ENCODE peak calls at places on chromosomes 7 and 10, in eight cellular contexts. D is breast epithelium, P is adrenal gland, M is testis, Y is body of pancreas, I is right lobe of liver, Q is gastrocnemius medialis, U is GM12891. A is an unnamed sample.

GRCh38 chr7:136146925-136147324 is 169.8 kb upstream of the MTPN start:
- DNase-seq in D (no peak), P (no peak), M (no peak), Y (no peak), I (no peak), Q (no peak), U (no peak), A (no peak)

GRCh38 chr10:43866712-43867111 is 218.0 kb upstream of the ZNF32 start:
- DNase-seq in D (no peak), P (no peak), M (no peak), Y (no peak), I (no peak), Q (no peak), U (no peak), A (no peak)

GRCh38 chr10:60073781-60074656 is 167.7 kb upstream of the CCDC6 start:
- DNase-seq in D (no peak), P (no peak), M (no peak), Y (no peak), I (no peak), Q (no peak), U (no peak), A (no peak)

GRCh38 chr7:32881074-32881982 is 10.2 kb downstream of the KBTBD2 start:
- DNase-seq in D (no peak), P (no peak), M (no peak), Y (no peak), I (no peak), Q (no peak), U (no peak), A (peak)

GRCh38 chr7:3267928-3268690 is 32.9 kb upstream of the SDK1 start:
- DNase-seq in D (no peak), P (no peak), M (no peak), Y (peak), I (no peak), Q (no peak), U (no peak), A (peak)

GRCh38 chr7:38206071-38206470 is 28.0 kb downstream of the STARD3NL start:
- DNase-seq in D (no peak), P (no peak), M (no peak), Y (no peak), I (no peak), Q (no peak), U (no peak), A (no peak)

GRCh38 chr7:132249591-132249971 is 326.7 kb downstream of the PLXNA4 start:
- DNase-seq in D (peak), P (no peak), M (peak), Y (peak), I (no peak), Q (no peak), U (no peak), A (no peak)

GRCh38 chr7:25759281-25759680 is 392.7 kb upstream of the NFE2L3 start:
- DNase-seq in D (no peak), P (no peak), M (no peak), Y (no peak), I (no peak), Q (no peak), U (no peak), A (no peak)

GRCh38 chr10:43090188-43090587 is 13.3 kb downstream of the RET start:
- DNase-seq in D (no peak), P (no peak), M (no peak), Y (peak), I (no peak), Q (no peak), U (no peak), A (no peak)

GRCh38 chr7:21886396-21886795 is 59.3 kb downstream of the CDCA7L start:
- DNase-seq in D (no peak), P (no peak), M (no peak), Y (no peak), I (no peak), Q (no peak), U (no peak), A (no peak)

GRCh38 chr7:148374698-148375259 is 215.8 kb upstream of the C7orf33 start:
- DNase-seq in D (no peak), P (no peak), M (no peak), Y (no peak), I (no peak), Q (no peak), U (no peak), A (no peak)

GRCh38 chr10:11610151-11610854 is 1.1 kb downstream of the USP6NL start:
- DNase-seq in D (no peak), P (no peak), M (no peak), Y (no peak), I (no peak), Q (no peak), U (no peak), A (no peak)

GRCh38 chr10:11611248-11612003 is at the start of gene USP6NL:
- DNase-seq in D (peak), P (peak), M (peak), Y (peak), I (peak), Q (peak), U (peak), A (peak)

GRCh38 chr10:11609492-11610093 is 1.9 kb downstream of the USP6NL start:
- DNase-seq in D (no peak), P (no peak), M (no peak), Y (no peak), I (no peak), Q (no peak), U (no peak), A (no peak)

GRCh38 chr10:11610855-11611247 is 599 bp downstream of the USP6NL start:
- DNase-seq in D (no peak), P (peak), M (peak), Y (peak), I (peak), Q (no peak), U (no peak), A (peak)

GRCh38 chr10:11612004-11613001 is 853 bp upstream of the USP6NL start:
- DNase-seq in D (no peak), P (no peak), M (no peak), Y (peak), I (no peak), Q (no peak), U (no peak), A (no peak)
- TF ChIP-seq POLR2A in D (no peak), P (no peak), M (no peak), Y (no peak), I (no peak), Q (no peak), U (no peak), A (no peak)

DNA sequence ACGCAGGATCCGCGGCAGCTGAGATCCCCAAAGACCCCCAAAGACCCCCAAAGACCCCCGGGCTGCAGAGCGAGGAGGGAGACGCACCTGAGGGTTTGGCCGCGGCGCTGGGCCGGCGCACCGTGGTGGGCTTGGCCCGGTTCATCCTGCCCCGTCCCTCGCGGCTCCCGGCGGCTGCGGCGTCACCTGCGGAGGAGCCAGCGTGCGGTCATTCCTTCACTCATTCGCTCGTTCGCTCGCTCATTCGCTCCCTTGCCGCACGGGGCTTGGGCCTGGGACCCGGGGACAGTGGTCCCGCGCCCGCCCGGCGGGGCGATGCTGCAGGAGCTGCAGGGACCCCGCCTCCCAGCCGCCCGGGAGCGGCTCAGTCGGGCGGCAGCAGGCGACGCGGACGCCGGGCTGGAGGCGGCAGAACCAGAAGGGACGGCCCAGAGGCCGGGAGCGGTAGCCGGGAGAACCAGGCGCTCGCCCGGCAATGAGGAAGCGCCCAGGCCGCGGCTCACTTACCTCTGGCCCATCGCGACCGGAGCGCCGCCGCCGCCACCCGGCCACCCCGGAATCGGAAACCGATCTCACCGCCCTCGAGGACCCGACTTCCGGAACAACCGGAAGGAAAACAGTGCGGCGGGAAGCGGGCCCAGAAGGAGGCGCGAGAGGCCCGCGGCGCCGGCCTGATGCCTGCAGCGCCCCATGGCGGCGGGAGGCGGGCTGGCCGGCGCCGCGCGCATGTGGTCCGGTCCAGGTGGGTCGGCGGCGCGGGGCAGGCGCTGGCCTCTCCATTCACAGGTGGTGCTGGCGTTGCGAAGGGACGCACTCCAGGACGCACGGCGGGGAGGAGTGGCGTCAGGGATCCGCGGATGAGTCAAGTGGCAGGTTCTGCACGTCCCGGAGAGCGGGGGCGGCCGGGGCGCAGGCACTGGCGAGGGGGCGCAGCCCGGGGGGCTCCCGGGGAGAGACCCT is at the start of gene INTS1:
- DNase-seq in D (peak), P (peak), M (peak), Y (peak), I (peak), Q (peak), U (peak), A (peak)
- TF ChIP-seq POLR2A in D (no peak), P (peak), M (no peak), Y (peak), I (peak), Q (peak), U (peak), A (peak)

DNA sequence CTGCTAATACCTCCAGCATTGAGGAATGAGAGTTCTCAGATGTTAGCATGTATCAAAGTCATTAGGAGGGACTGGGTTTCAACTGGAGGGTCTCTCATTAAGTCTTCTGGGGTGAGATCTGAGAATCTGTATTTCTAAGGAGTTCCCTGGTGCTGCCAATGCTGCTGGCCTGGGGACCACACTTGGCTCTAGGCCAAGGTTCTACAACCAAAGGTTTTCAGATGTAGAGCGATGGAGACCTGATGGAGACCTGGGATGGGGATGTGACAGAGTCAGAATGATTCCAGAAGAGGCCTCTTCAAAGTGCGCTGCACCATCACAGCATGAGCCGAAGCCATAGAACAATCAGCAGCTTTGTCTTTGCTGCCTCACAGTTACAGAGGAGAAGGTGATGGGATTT is 27.2 kb downstream of the ST8SIA6 start:
- DNase-seq in D (no peak), P (no peak), M (no peak), Y (no peak), I (no peak), Q (no peak), U (no peak), A (no peak)
- TF ChIP-seq POLR2A in D (no peak), P (no peak), M (no peak), Y (no peak), I (no peak), Q (no peak), U (no peak), A (no peak)

DNA sequence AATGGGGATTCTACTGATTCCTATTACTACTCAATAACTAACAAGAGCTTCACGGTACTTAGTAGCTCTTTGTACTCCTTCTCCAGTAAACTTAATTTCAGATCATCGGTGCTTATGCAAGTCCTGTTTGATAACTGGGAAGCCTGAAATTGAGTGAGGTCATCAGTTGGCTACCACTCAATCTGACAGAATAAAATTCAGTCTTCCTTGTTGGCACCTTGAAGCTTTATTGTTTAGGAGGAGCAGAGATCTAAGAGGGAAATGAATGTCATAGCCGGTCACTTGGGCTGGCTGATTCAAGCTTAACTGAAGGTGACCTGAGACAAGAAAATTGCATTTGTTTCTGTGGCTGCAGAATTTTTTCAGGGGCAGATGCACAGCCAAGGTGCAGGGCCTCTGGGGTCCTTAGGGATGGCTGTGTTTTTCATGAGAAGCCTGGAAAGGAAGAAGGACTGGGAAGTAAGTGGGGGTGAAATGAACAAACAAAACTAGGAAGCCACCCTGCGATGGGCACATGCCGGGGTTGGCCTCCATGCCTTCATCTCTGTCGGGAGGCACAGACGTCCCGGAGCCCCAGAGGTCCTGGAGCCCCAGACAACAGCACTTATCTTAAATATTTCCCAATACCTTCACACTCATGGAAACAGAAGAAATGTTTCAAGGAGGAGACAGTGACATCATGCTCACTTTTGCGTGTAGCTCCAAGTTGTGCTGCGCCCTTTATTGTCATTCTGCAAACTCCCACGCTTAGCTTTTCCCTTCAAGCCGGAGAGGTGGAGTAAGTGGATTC is 85.0 kb upstream of the KIF5B start:
- DNase-seq in D (no peak), P (no peak), M (no peak), Y (peak), I (no peak), Q (no peak), U (no peak), A (peak)
- TF ChIP-seq POLR2A in D (no peak), P (no peak), M (no peak), Y (peak), I (no peak), Q (no peak), U (no peak), A (no peak)

GRCh38 chr7:70387197-70387596 is 744.7 kb upstream of the GALNT17 start:
- DNase-seq in D (no peak), P (no peak), M (no peak), Y (no peak), I (no peak), Q (no peak), U (no peak), A (no peak)
- TF ChIP-seq POLR2A in D (no peak), P (no peak), M (no peak), Y (no peak), I (no peak), Q (no peak), U (no peak), A (no peak)

GRCh38 chr10:11162828-11163599 is 145.3 kb downstream of the CELF2 start:
- DNase-seq in D (no peak), P (peak), M (peak), Y (peak), I (no peak), Q (peak), U (peak), A (no peak)
- TF ChIP-seq POLR2A in D (no peak), P (no peak), M (no peak), Y (peak), I (peak), Q (peak), U (peak), A (no peak)

GRCh38 chr7:127366680-127367079 is 25.8 kb downstream of the ZNF800 start:
- DNase-seq in D (no peak), P (no peak), M (no peak), Y (no peak), I (no peak), Q (no peak), U (no peak), A (no peak)

GRCh38 chr7:127362364-127363027 is 30.0 kb downstream of the ZNF800 start:
- DNase-seq in D (no peak), P (no peak), M (no peak), Y (no peak), I (no peak), Q (no peak), U (no peak), A (no peak)

GRCh38 chr7:127365957-127366315 is 26.6 kb downstream of the ZNF800 start:
- DNase-seq in D (no peak), P (no peak), M (no peak), Y (no peak), I (no peak), Q (no peak), U (no peak), A (no peak)

GRCh38 chr7:127367679-127368078 is 24.8 kb downstream of the ZNF800 start:
- DNase-seq in D (no peak), P (no peak), M (no peak), Y (no peak), I (no peak), Q (no peak), U (no peak), A (no peak)

GRCh38 chr7:127365164-127365956 is 27.1 kb downstream of the ZNF800 start:
- DNase-seq in D (no peak), P (no peak), M (no peak), Y (no peak), I (no peak), Q (no peak), U (no peak), A (no peak)
- TF ChIP-seq POLR2A in D (no peak), P (no peak), M (no peak), Y (no peak), I (no peak), Q (no peak), U (no peak), A (no peak)

GRCh38 chr10:5412277-5412941 is at the start of gene NET1:
- DNase-seq in D (peak), P (peak), M (peak), Y (peak), I (peak), Q (peak), U (peak), A (peak)
- TF ChIP-seq POLR2A in D (no peak), P (peak), M (no peak), Y (peak), I (peak), Q (peak), U (no peak), A (no peak)

A was measured in IMR-90.